ENCODE peak calls at places on chromosomes 3 and 15, in nine cellular contexts. One of them, this sample, is unnamed.

GRCh38 chr3:194869482-194870169 is 183.9 kb downstream of the FAM43A start:
- DNase-seq in NCI-H460: no peak
- DNase-seq in Calu3: no peak
- DNase-seq in AG08395: peak; percentile 67
- DNase-seq in Caki2: no peak
- DNase-seq in ovary: no peak
- DNase-seq in skeletal muscle cell: peak; percentile 67
- DNase-seq in Daoy: peak; percentile 90
- DNase-seq in H54: peak; percentile 70
- DNase-seq in this sample: no peak

GRCh38 chr3:8494332-8494731 is 7.3 kb upstream of the LMCD1 start:
- DNase-seq in NCI-H460: no peak
- DNase-seq in Calu3: no peak
- DNase-seq in AG08395: no peak
- DNase-seq in Caki2: no peak
- DNase-seq in ovary: no peak
- DNase-seq in skeletal muscle cell: no peak
- DNase-seq in Daoy: no peak
- DNase-seq in H54: no peak
- DNase-seq in this sample: no peak

GRCh38 chr3:41272667-41273066 is 73.4 kb downstream of the CTNNB1 start:
- DNase-seq in NCI-H460: no peak
- DNase-seq in Calu3: no peak
- DNase-seq in AG08395: no peak
- DNase-seq in Caki2: no peak
- DNase-seq in ovary: no peak
- DNase-seq in skeletal muscle cell: no peak
- DNase-seq in Daoy: no peak
- DNase-seq in H54: no peak
- DNase-seq in this sample: no peak

GRCh38 chr15:66946578-66947164 is 118.7 kb upstream of the SMAD3 start:
- DNase-seq in NCI-H460: peak; percentile 75
- DNase-seq in Calu3: peak; percentile 80
- DNase-seq in AG08395: peak; percentile 75
- DNase-seq in Caki2: peak; percentile 62
- DNase-seq in ovary: peak; percentile 49
- DNase-seq in skeletal muscle cell: no peak
- DNase-seq in Daoy: peak; percentile 83
- DNase-seq in H54: peak; percentile 27
- DNase-seq in this sample: peak; percentile 81

GRCh38 chr15:77107068-77107467 is 36.2 kb upstream of the TSPAN3 start:
- DNase-seq in NCI-H460: no peak
- DNase-seq in Calu3: no peak
- DNase-seq in AG08395: no peak
- DNase-seq in Caki2: no peak
- DNase-seq in ovary: peak; percentile 40
- DNase-seq in skeletal muscle cell: peak; percentile 69
- DNase-seq in Daoy: no peak
- DNase-seq in H54: no peak
- DNase-seq in this sample: no peak

GRCh38 chr3:140731440-140732119 is 53.7 kb downstream of the TRIM42 start:
- DNase-seq in NCI-H460: no peak
- DNase-seq in Calu3: no peak
- DNase-seq in AG08395: no peak
- DNase-seq in Caki2: no peak
- DNase-seq in ovary: no peak
- DNase-seq in skeletal muscle cell: no peak
- DNase-seq in Daoy: no peak
- DNase-seq in H54: no peak
- DNase-seq in this sample: no peak

GRCh38 chr3:149572796-149573414 is 84.9 kb downstream of the WWTR1 start:
- DNase-seq in NCI-H460: no peak
- DNase-seq in Calu3: no peak
- DNase-seq in AG08395: peak; percentile 74
- DNase-seq in Caki2: peak; percentile 71
- DNase-seq in ovary: no peak
- DNase-seq in skeletal muscle cell: no peak
- DNase-seq in Daoy: peak; percentile 84
- DNase-seq in H54: no peak
- DNase-seq in this sample: no peak

GRCh38 chr3:188326111-188326510 is 172.2 kb downstream of the LPP start:
- DNase-seq in NCI-H460: no peak
- DNase-seq in Calu3: no peak
- DNase-seq in AG08395: no peak
- DNase-seq in Caki2: no peak
- DNase-seq in ovary: no peak
- DNase-seq in skeletal muscle cell: no peak
- DNase-seq in Daoy: no peak
- DNase-seq in H54: no peak
- DNase-seq in this sample: no peak

GRCh38 chr15:60649845-60650548 is 171.1 kb upstream of the ICE2 start:
- DNase-seq in NCI-H460: no peak
- DNase-seq in Calu3: no peak
- DNase-seq in AG08395: no peak
- DNase-seq in Caki2: no peak
- DNase-seq in ovary: no peak
- DNase-seq in skeletal muscle cell: no peak
- DNase-seq in Daoy: peak; percentile 12
- DNase-seq in H54: no peak
- DNase-seq in this sample: no peak

GRCh38 chr3:181457190-181457589 is 254.5 kb upstream of the SOX2 start:
- DNase-seq in NCI-H460: no peak
- DNase-seq in Calu3: no peak
- DNase-seq in AG08395: no peak
- DNase-seq in Caki2: no peak
- DNase-seq in ovary: no peak
- DNase-seq in skeletal muscle cell: no peak
- DNase-seq in Daoy: peak; percentile 87
- DNase-seq in H54: no peak
- DNase-seq in this sample: no peak

GRCh38 chr3:35254917-35255316 is 384.4 kb upstream of the ARPP21 start:
- DNase-seq in NCI-H460: no peak
- DNase-seq in Calu3: no peak
- DNase-seq in AG08395: no peak
- DNase-seq in Caki2: no peak
- DNase-seq in ovary: no peak
- DNase-seq in skeletal muscle cell: no peak
- DNase-seq in Daoy: no peak
- DNase-seq in H54: no peak
- DNase-seq in this sample: no peak

GRCh38 chr15:44712108-44713005 is 1.0 kb downstream of the B2M start:
- DNase-seq in NCI-H460: no peak
- DNase-seq in Calu3: peak; percentile 62
- DNase-seq in AG08395: peak; percentile 54
- DNase-seq in Caki2: peak; percentile 77
- DNase-seq in ovary: peak; percentile 73
- DNase-seq in skeletal muscle cell: peak; percentile 62
- DNase-seq in Daoy: peak; percentile 89
- DNase-seq in H54: peak; percentile 21
- DNase-seq in this sample: peak; percentile 74

GRCh38 chr3:190581041-190581501 is 67.2 kb downstream of the IL1RAP start:
- DNase-seq in NCI-H460: no peak
- DNase-seq in Calu3: no peak
- DNase-seq in AG08395: peak; percentile 15
- DNase-seq in Caki2: no peak
- DNase-seq in ovary: no peak
- DNase-seq in skeletal muscle cell: no peak
- DNase-seq in Daoy: peak; percentile 44
- DNase-seq in H54: no peak
- DNase-seq in this sample: no peak

GRCh38 chr15:89442671-89443307 is 53.6 kb downstream of the RHCG start:
- DNase-seq in NCI-H460: peak; percentile 33
- DNase-seq in Calu3: peak; percentile 74
- DNase-seq in AG08395: peak; percentile 67
- DNase-seq in Caki2: peak; percentile 33
- DNase-seq in ovary: no peak
- DNase-seq in skeletal muscle cell: no peak
- DNase-seq in Daoy: peak; percentile 48
- DNase-seq in H54: peak; percentile 56
- DNase-seq in this sample: peak; percentile 31

GRCh38 chr3:136258199-136258598 is 8.1 kb downstream of the PCCB start:
- DNase-seq in NCI-H460: no peak
- DNase-seq in Calu3: no peak
- DNase-seq in AG08395: no peak
- DNase-seq in Caki2: no peak
- DNase-seq in ovary: no peak
- DNase-seq in skeletal muscle cell: no peak
- DNase-seq in Daoy: no peak
- DNase-seq in H54: no peak
- DNase-seq in this sample: no peak

GRCh38 chr3:68915973-68916372 is 16.4 kb downstream of the TAFA4 start:
- DNase-seq in NCI-H460: no peak
- DNase-seq in Calu3: no peak
- DNase-seq in AG08395: no peak
- DNase-seq in Caki2: no peak
- DNase-seq in ovary: no peak
- DNase-seq in skeletal muscle cell: no peak
- DNase-seq in Daoy: no peak
- DNase-seq in H54: no peak
- DNase-seq in this sample: no peak

GRCh38 chr3:24573576-24573975 is 78.9 kb upstream of the THRB start:
- DNase-seq in NCI-H460: no peak
- DNase-seq in Calu3: no peak
- DNase-seq in AG08395: no peak
- DNase-seq in Caki2: no peak
- DNase-seq in ovary: no peak
- DNase-seq in skeletal muscle cell: no peak
- DNase-seq in Daoy: no peak
- DNase-seq in H54: no peak
- DNase-seq in this sample: no peak

GRCh38 chr3:13192471-13193213 is 119.4 kb upstream of the IQSEC1 start:
- DNase-seq in NCI-H460: peak; percentile 12
- DNase-seq in Calu3: peak; percentile 37
- DNase-seq in AG08395: peak; percentile 24
- DNase-seq in Caki2: no peak
- DNase-seq in ovary: no peak
- DNase-seq in skeletal muscle cell: no peak
- DNase-seq in Daoy: no peak
- DNase-seq in H54: peak; percentile 59
- DNase-seq in this sample: no peak

GRCh38 chr15:52331490-52332240 is 36.1 kb upstream of the MYO5C start:
- DNase-seq in NCI-H460: peak; percentile 40
- DNase-seq in Calu3: peak; percentile 38
- DNase-seq in AG08395: peak; percentile 58
- DNase-seq in Caki2: peak; percentile 62
- DNase-seq in ovary: no peak
- DNase-seq in skeletal muscle cell: no peak
- DNase-seq in Daoy: peak; percentile 77
- DNase-seq in H54: peak; percentile 9
- DNase-seq in this sample: peak; percentile 63

GRCh38 chr3:137110392-137110996 is 152.7 kb downstream of the IL20RB start:
- DNase-seq in NCI-H460: peak; percentile 22
- DNase-seq in Calu3: peak; percentile 37
- DNase-seq in AG08395: peak; percentile 55
- DNase-seq in Caki2: no peak
- DNase-seq in ovary: no peak
- DNase-seq in skeletal muscle cell: no peak
- DNase-seq in Daoy: peak; percentile 17
- DNase-seq in H54: no peak
- DNase-seq in this sample: no peak

GRCh38 chr3:36932979-36933378 is 11.9 kb downstream of the TRANK1 start:
- DNase-seq in NCI-H460: no peak
- DNase-seq in Calu3: no peak
- DNase-seq in AG08395: no peak
- DNase-seq in Caki2: no peak
- DNase-seq in ovary: no peak
- DNase-seq in skeletal muscle cell: no peak
- DNase-seq in Daoy: no peak
- DNase-seq in H54: no peak
- DNase-seq in this sample: no peak

GRCh38 chr15:67923647-67923971 is 83.8 kb upstream of the RNU6-1 start:
- DNase-seq in NCI-H460: no peak
- DNase-seq in Calu3: no peak
- DNase-seq in AG08395: no peak
- DNase-seq in Caki2: no peak
- DNase-seq in ovary: no peak
- DNase-seq in skeletal muscle cell: no peak
- DNase-seq in Daoy: no peak
- DNase-seq in H54: no peak
- DNase-seq in this sample: no peak

GRCh38 chr3:141367038-141367730 is 1.1 kb upstream of the ZBTB38 start:
- DNase-seq in NCI-H460: peak; percentile 95
- DNase-seq in Calu3: peak; percentile 17
- DNase-seq in AG08395: peak; percentile 91
- DNase-seq in Caki2: peak; percentile 35
- DNase-seq in ovary: peak; percentile 35
- DNase-seq in skeletal muscle cell: peak; percentile 100
- DNase-seq in Daoy: peak; percentile 99
- DNase-seq in H54: peak; percentile 31
- DNase-seq in this sample: no peak

GRCh38 chr3:2614578-2614977 is 495.6 kb downstream of the IL5RA start:
- DNase-seq in NCI-H460: no peak
- DNase-seq in Calu3: no peak
- DNase-seq in AG08395: no peak
- DNase-seq in Caki2: no peak
- DNase-seq in ovary: no peak
- DNase-seq in skeletal muscle cell: no peak
- DNase-seq in Daoy: no peak
- DNase-seq in H54: no peak
- DNase-seq in this sample: no peak

GRCh38 chr15:56445746-56446145 is 19.2 kb downstream of the MNS1 start:
- DNase-seq in NCI-H460: no peak
- DNase-seq in Calu3: no peak
- DNase-seq in AG08395: no peak
- DNase-seq in Caki2: no peak
- DNase-seq in ovary: no peak
- DNase-seq in skeletal muscle cell: no peak
- DNase-seq in Daoy: no peak
- DNase-seq in H54: no peak
- DNase-seq in this sample: no peak

GRCh38 chr3:59573911-59574310 is 524.1 kb upstream of the CFAP20DC start:
- DNase-seq in NCI-H460: peak; percentile 51
- DNase-seq in Calu3: no peak
- DNase-seq in AG08395: peak; percentile 88
- DNase-seq in Caki2: peak; percentile 42
- DNase-seq in ovary: peak; percentile 38
- DNase-seq in skeletal muscle cell: peak; percentile 88
- DNase-seq in Daoy: no peak
- DNase-seq in H54: no peak
- DNase-seq in this sample: no peak

GRCh38 chr3:48504051-48504946 is at the start of gene SHISA5:
- DNase-seq in NCI-H460: peak; percentile 28
- DNase-seq in Calu3: peak; percentile 59
- DNase-seq in AG08395: peak; percentile 76
- DNase-seq in Caki2: peak; percentile 12
- DNase-seq in ovary: peak; percentile 80
- DNase-seq in skeletal muscle cell: peak; percentile 31
- DNase-seq in Daoy: peak; percentile 62
- DNase-seq in H54: no peak
- DNase-seq in this sample: peak; percentile 76

GRCh38 chr3:37753428-37753827 is 108.3 kb upstream of the CTDSPL start:
- DNase-seq in NCI-H460: no peak
- DNase-seq in Calu3: no peak
- DNase-seq in AG08395: no peak
- DNase-seq in Caki2: no peak
- DNase-seq in ovary: no peak
- DNase-seq in skeletal muscle cell: no peak
- DNase-seq in Daoy: no peak
- DNase-seq in H54: no peak
- DNase-seq in this sample: no peak

GRCh38 chr3:31361391-31362273 is 171.1 kb upstream of the STT3B start:
- DNase-seq in NCI-H460: no peak
- DNase-seq in Calu3: no peak
- DNase-seq in AG08395: peak; percentile 66
- DNase-seq in Caki2: peak; percentile 71
- DNase-seq in ovary: no peak
- DNase-seq in skeletal muscle cell: peak; percentile 39
- DNase-seq in Daoy: peak; percentile 9
- DNase-seq in H54: no peak
- DNase-seq in this sample: no peak

GRCh38 chr3:66396888-66397287 is 103.9 kb downstream of the LRIG1 start:
- DNase-seq in NCI-H460: no peak
- DNase-seq in Calu3: no peak
- DNase-seq in AG08395: no peak
- DNase-seq in Caki2: no peak
- DNase-seq in ovary: no peak
- DNase-seq in skeletal muscle cell: no peak
- DNase-seq in Daoy: no peak
- DNase-seq in H54: no peak
- DNase-seq in this sample: no peak

GRCh38 chr3:66253790-66254620 is 33.2 kb downstream of the SLC25A26 start:
- DNase-seq in NCI-H460: peak; percentile 26
- DNase-seq in Calu3: no peak
- DNase-seq in AG08395: peak; percentile 40
- DNase-seq in Caki2: peak; percentile 16
- DNase-seq in ovary: no peak
- DNase-seq in skeletal muscle cell: no peak
- DNase-seq in Daoy: no peak
- DNase-seq in H54: no peak
- DNase-seq in this sample: no peak

This sample was measured in stomach.